ENCODE peak calls at places on chromosomes 3 and 15, in ten cellular contexts. L is NCI-H2107; A is HS-5; F is M059J; W is AG04450; J is nucleus accumbens; Z is stimulated activated naive B cell treated with anti-CD40 and anti-IgM and Interleukin-4, amounts not matched to agents 10 μg/mL and 1 μg/mL and 100 μg/mL, for 72 hours; V is activated gamma-delta T cell treated with anti-CD3 and anti-CD28 coated beads, Interleukin-2, amount 50 U/mL, for 16 hours; R is AG04449; O is NCI-H1105. D is an unnamed sample.

GRCh38 chr3:49717539-49718418 is 1.7 kb downstream of the AMIGO3 start:
- DNase-seq in L (no peak), A (no peak), F (no peak), W (no peak), J (no peak), Z (no peak), V (no peak), R (no peak), O (no peak), D (no peak)

GRCh38 chr15:81113861-81114261 is 20.2 kb upstream of the CFAP161 start:
- DNase-seq in L (no peak), A (no peak), F (no peak), W (peak; percentile 57), J (no peak), Z (no peak), V (no peak), R (peak; percentile 45), O (no peak), D (no peak)

GRCh38 chr3:120749843-120750242 is 7.3 kb downstream of the GTF2E1 start:
- DNase-seq in L (no peak), A (no peak), F (peak; percentile 18), W (no peak), J (no peak), Z (no peak), V (no peak), R (no peak), O (no peak), D (no peak)

GRCh38 chr3:39022275-39022630 is 29.5 kb downstream of the SCN11A start:
- DNase-seq in L (no peak), A (no peak), F (no peak), W (no peak), J (no peak), Z (no peak), V (no peak), R (no peak), O (no peak), D (no peak)

GRCh38 chr3:115779011-115779410 is 155.7 kb downstream of the GAP43 start:
- DNase-seq in L (no peak), A (no peak), F (no peak), W (no peak), J (no peak), Z (no peak), V (no peak), R (no peak), O (no peak), D (no peak)

GRCh38 chr3:164779816-164780215 is 298.5 kb downstream of the SI start:
- DNase-seq in L (no peak), A (no peak), F (no peak), W (no peak), J (no peak), Z (no peak), V (no peak), R (no peak), O (peak; percentile 90), D (no peak)

GRCh38 chr3:149145926-149146325 is 16.5 kb downstream of the HPS3 start:
- DNase-seq in L (no peak), A (no peak), F (no peak), W (no peak), J (no peak), Z (peak; percentile 28), V (no peak), R (no peak), O (no peak), D (peak; percentile 9)

GRCh38 chr3:132079150-132079549 is 44.3 kb upstream of the CPNE4 start:
- DNase-seq in L (no peak), A (no peak), F (no peak), W (no peak), J (no peak), Z (no peak), V (no peak), R (no peak), O (no peak), D (no peak)

GRCh38 chr3:123658118-123658859 is 73.4 kb upstream of the HACD2 start:
- DNase-seq in L (no peak), A (no peak), F (peak; percentile 84), W (no peak), J (no peak), Z (no peak), V (no peak), R (peak; percentile 36), O (no peak), D (no peak)

GRCh38 chr3:12947504-12948369 is 106.4 kb upstream of the RPL32 start:
- DNase-seq in L (no peak), A (no peak), F (peak; percentile 75), W (peak; percentile 29), J (no peak), Z (no peak), V (no peak), R (no peak), O (no peak), D (no peak)

GRCh38 chr3:177776656-177777055 is 579.4 kb upstream of the TBL1XR1 start:
- DNase-seq in L (no peak), A (no peak), F (peak; percentile 99), W (peak; percentile 58), J (no peak), Z (no peak), V (no peak), R (no peak), O (peak; percentile 63), D (no peak)

GRCh38 chr3:59998040-59998439 is 948.2 kb upstream of the CFAP20DC start:
- DNase-seq in L (peak; percentile 14), A (no peak), F (no peak), W (no peak), J (no peak), Z (no peak), V (no peak), R (no peak), O (no peak), D (no peak)

GRCh38 chr3:158140396-158140795 is 30.5 kb downstream of the RSRC1 start:
- DNase-seq in L (no peak), A (no peak), F (no peak), W (no peak), J (no peak), Z (no peak), V (no peak), R (no peak), O (no peak), D (no peak)

GRCh38 chr3:142586803-142587406 is 8.4 kb upstream of the ATR start:
- DNase-seq in L (peak; percentile 50), A (peak; percentile 83), F (peak; percentile 93), W (peak; percentile 32), J (peak; percentile 3), Z (no peak), V (no peak), R (no peak), O (peak; percentile 67), D (no peak)

GRCh38 chr3:44048196-44048924 is 193.3 kb upstream of the TOPAZ1 start:
- DNase-seq in L (no peak), A (no peak), F (peak; percentile 69), W (no peak), J (no peak), Z (no peak), V (no peak), R (peak; percentile 26), O (no peak), D (no peak)

GRCh38 chr3:101900736-101901135 is 51.4 kb downstream of the NFKBIZ start:
- DNase-seq in L (no peak), A (no peak), F (no peak), W (no peak), J (no peak), Z (no peak), V (no peak), R (no peak), O (no peak), D (no peak)

GRCh38 chr3:68874551-68875348 is 57.6 kb downstream of the TAFA4 start:
- DNase-seq in L (no peak), A (no peak), F (no peak), W (no peak), J (no peak), Z (peak; percentile 17), V (no peak), R (no peak), O (no peak), D (no peak)

GRCh38 chr15:80699981-80700380 is 4.9 kb downstream of the ABHD17C start:
- DNase-seq in L (no peak), A (no peak), F (peak; percentile 39), W (no peak), J (no peak), Z (no peak), V (no peak), R (no peak), O (no peak), D (no peak)

GRCh38 chr3:34022147-34022546 is 223.7 kb downstream of the PDCD6IP start:
- DNase-seq in L (no peak), A (no peak), F (no peak), W (no peak), J (no peak), Z (no peak), V (no peak), R (no peak), O (no peak), D (no peak)

GRCh38 chr15:68599560-68600071 is 20.8 kb downstream of the CORO2B start:
- DNase-seq in L (no peak), A (no peak), F (peak; percentile 97), W (no peak), J (peak; percentile 36), Z (no peak), V (no peak), R (no peak), O (peak; percentile 60), D (no peak)

GRCh38 chr3:197022405-197023231 is 7.0 kb downstream of the MELTF start:
- DNase-seq in L (no peak), A (no peak), F (no peak), W (no peak), J (no peak), Z (peak; percentile 76), V (no peak), R (no peak), O (no peak), D (no peak)

GRCh38 chr3:161203485-161204098 is 17.5 kb upstream of the NMD3 start:
- DNase-seq in L (no peak), A (no peak), F (no peak), W (no peak), J (no peak), Z (no peak), V (no peak), R (no peak), O (no peak), D (no peak)

GRCh38 chr15:57496594-57496945 is 95.1 kb upstream of the MYZAP start:
- DNase-seq in L (no peak), A (no peak), F (no peak), W (no peak), J (no peak), Z (no peak), V (no peak), R (no peak), O (no peak), D (no peak)

GRCh38 chr3:50008931-50009330 is 69.0 kb downstream of the RBM6 start:
- DNase-seq in L (no peak), A (peak; percentile 15), F (peak; percentile 60), W (no peak), J (no peak), Z (no peak), V (no peak), R (peak; percentile 16), O (no peak), D (no peak)

GRCh38 chr15:55198706-55199105 is 2.0 kb upstream of the RSL24D1 start:
- DNase-seq in L (no peak), A (no peak), F (no peak), W (no peak), J (no peak), Z (no peak), V (no peak), R (no peak), O (no peak), D (no peak)

GRCh38 chr15:71545223-71545760 is 265.1 kb upstream of the NR2E3 start:
- DNase-seq in L (no peak), A (no peak), F (peak; percentile 17), W (no peak), J (no peak), Z (no peak), V (no peak), R (no peak), O (no peak), D (no peak)

GRCh38 chr3:113062717-113063116 is 71.9 kb downstream of the GTPBP8 start:
- DNase-seq in L (no peak), A (no peak), F (no peak), W (no peak), J (no peak), Z (no peak), V (no peak), R (no peak), O (no peak), D (no peak)

GRCh38 chr3:182596673-182597410 is 196.5 kb upstream of the ATP11B start:
- DNase-seq in L (peak; percentile 85), A (no peak), F (no peak), W (no peak), J (no peak), Z (no peak), V (no peak), R (no peak), O (peak; percentile 98), D (no peak)

D was measured in GM19239.